ENCODE peak calls at places on chromosomes 4 and X, in four cellular contexts. D is HepG2, M is K562, P is GM12878. C is an unnamed sample.

GRCh38 chrX:141467442-141467841 is 117.1 kb downstream of the SPANXA1 start:
- DNase-seq in D (no peak), M (peak; percentile 4), P (no peak), C (peak; percentile 1)

GRCh38 chr4:68461790-68462189 is 14.5 kb downstream of the TMPRSS11E start:
- DNase-seq in M (no peak), D (no peak), P (no peak), C (no peak)

GRCh38 chr4:143355540-143356217 is 19.0 kb downstream of the GAB1 start:
- DNase-seq in D (no peak), P (no peak), M (no peak), C (no peak)

GRCh38 chr4:108337923-108338322 is 169.2 kb upstream of the LEF1 start:
- DNase-seq in P (no peak), D (peak; percentile 1), M (no peak), C (peak; percentile 8)

GRCh38 chrX:10450229-10450958 is 170.0 kb downstream of the MID1 start:
- DNase-seq in M (no peak), D (no peak), P (no peak), C (no peak)

GRCh38 chr4:147586032-147586431 is 31.2 kb upstream of the TMEM184C start:
- DNase-seq in M (no peak), D (no peak), P (no peak), C (no peak)

GRCh38 chrX:133350751-133351150 is 64.5 kb downstream of the GPC4 start:
- DNase-seq in P (no peak), D (no peak), M (no peak), C (no peak)

GRCh38 chr4:3681191-3681590 is 85.0 kb upstream of the ADRA2C start:
- DNase-seq in M (no peak), D (no peak), P (no peak), C (no peak)

GRCh38 chrX:37378399-37378798 is 29.2 kb downstream of the PRRG1 start:
- DNase-seq in M (no peak), D (no peak), P (no peak), C (no peak)

DNA sequence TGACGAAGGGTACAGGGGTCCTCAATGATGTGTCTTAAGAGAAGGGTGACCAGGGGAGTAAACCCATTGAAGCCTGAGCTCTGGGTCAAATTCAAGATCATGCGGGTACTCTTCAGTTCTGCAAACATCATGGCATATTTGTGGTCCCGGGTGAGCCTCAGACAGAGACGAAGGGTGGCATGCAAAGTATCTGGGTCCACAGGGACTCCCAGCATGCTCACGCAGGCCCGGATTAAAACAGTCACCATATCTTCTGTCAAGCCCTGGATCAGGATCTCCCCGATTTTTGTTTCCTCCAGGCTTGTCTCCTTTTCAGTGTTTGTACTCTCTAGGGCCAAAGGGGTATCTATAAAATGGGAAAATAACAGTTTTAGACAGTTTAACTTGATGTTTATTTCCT is 102.9 kb downstream of the HUWE1 start:
- DNase-seq in D (no peak), M (no peak), P (no peak), C (no peak)
- TF ChIP-seq EP300 in D (no peak), M (no peak), P (no peak), C (no peak)

GRCh38 chr4:37268311-37268710 is 23.8 kb downstream of the NWD2 start:
- DNase-seq in M (no peak), P (no peak), D (no peak), C (no peak)
- TF ChIP-seq REST in M (no peak), P (peak; percentile 67), D (peak; percentile 90), C (peak; percentile 87)

DNA sequence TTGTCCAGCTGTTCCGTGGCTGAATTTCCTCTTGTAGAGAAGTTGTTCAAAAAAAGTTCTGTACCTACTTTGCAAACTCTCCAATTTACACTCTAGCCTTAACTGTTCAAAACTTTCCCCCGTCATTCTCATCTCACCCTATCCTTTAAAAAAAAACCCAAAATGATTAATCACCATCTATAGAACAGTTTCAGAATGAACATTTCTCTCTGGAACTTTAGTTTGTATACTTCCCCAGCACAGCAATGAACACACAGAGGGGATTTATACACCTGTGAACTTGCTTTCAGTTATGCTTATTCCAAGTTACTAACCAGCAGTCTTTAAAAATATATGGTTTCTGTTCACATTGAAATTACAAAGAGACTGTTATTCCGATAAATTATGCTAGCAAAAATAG is 1.2 kb downstream of the GEMIN8 start:
- DNase-seq in P (peak; percentile 24), D (no peak), M (no peak), C (no peak)
- TF ChIP-seq NFIC in P (no peak), D (no peak), M (no peak), C (no peak)

GRCh38 chr4:150078041-150078995 is at the start of gene DCLK2:
- DNase-seq in M (peak; percentile 22), P (no peak), D (no peak), C (peak; percentile 95)
- TF ChIP-seq EP300 in M (no peak), P (no peak), D (no peak), C (peak; percentile 6)

GRCh38 chr4:95367824-95368223 is 180.9 kb downstream of the UNC5C start:
- DNase-seq in P (no peak), D (no peak), M (no peak), C (peak; percentile 9)
- TF ChIP-seq REST in P (no peak), D (no peak), M (no peak), C (no peak)

DNA sequence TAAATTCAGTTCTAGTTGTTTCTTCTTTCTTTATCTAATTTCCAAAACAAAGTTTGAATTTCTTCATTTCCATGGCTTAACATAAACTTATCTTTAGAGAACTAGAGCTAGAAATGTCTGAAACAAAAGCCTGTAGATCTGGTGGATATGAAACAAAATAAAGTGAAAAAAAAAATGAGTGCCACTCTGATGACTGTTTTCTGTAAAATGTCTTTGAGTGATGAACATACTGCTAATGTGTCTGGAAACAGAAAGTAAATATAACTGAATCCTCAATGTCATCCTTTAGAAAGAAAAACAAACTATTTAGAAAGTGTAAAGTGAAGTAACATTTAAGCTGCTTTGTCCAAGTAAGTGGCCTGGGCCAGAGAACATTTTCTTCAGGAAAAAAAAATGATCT is 809.2 kb downstream of the FAT4 start:
- DNase-seq in D (no peak), M (no peak), P (no peak), C (no peak)
- TF ChIP-seq NFIC in D (no peak), M (no peak), P (no peak), C (no peak)

DNA sequence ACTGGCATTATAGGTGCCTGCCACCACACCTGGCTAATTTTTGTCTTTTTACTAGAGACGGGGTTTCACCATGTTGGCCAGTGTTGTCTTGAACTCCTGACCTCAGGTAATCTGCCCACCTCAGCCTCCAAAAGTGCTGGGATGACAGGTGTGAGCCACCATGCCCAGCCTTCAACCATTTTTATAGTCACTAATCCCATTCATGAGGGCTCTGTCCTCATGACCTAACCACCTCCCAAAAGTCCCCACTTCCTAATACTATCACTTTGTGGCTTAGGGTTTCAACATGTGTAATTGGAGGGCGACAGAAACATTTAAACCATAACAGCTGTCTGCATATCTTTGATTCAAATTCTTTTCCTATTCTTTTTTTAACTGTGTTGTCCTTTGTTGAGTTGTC is 229.6 kb upstream of the AGA start:
- DNase-seq in P (no peak), M (no peak), D (no peak), C (no peak)
- TF ChIP-seq EP300 in P (no peak), M (no peak), D (no peak), C (no peak)

GRCh38 chr4:136687118-136687517 is 845.2 kb downstream of the PCDH18 start:
- DNase-seq in D (peak; percentile 2), P (no peak), M (no peak), C (no peak)

GRCh38 chr4:136691607-136692006 is 840.7 kb downstream of the PCDH18 start:
- DNase-seq in P (no peak), D (no peak), M (no peak), C (no peak)

GRCh38 chr4:136687596-136687995 is 844.7 kb downstream of the PCDH18 start:
- DNase-seq in M (no peak), P (no peak), D (no peak), C (no peak)

GRCh38 chr4:136690363-136690762 is 841.9 kb downstream of the PCDH18 start:
- DNase-seq in D (no peak), M (no peak), P (no peak), C (no peak)
- TF ChIP-seq REST in D (no peak), M (no peak), P (no peak), C (no peak)

DNA sequence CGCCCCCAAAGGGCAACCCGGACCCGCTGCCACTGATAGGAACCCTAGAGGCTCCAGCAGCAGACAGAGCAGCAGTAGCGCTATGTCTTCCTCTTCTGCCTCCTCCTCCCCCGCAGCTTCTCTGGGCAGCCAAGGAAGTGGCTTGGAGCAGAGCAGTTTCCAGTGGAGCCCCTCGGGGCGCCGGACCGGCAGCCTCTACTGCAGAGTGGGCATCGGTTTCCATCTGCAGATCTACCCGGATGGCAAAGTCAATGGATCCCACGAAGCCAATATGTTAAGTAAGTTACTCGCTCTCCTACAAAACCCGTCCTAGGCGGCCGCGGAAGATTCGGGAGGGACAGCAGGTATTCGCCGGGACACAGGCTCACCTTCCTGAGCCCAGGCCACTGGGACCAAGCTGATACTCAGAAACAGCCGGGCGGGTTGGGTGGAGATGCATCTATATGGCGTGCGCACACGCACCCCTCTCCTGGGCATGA is 477 bp downstream of the FGF5 start:
- DNase-seq in D (no peak), P (no peak), M (peak; percentile 34), C (peak; percentile 59)
- TF ChIP-seq NFIC in D (no peak), P (no peak), M (no peak), C (no peak)

GRCh38 chr4:38591617-38592337 is 72.2 kb upstream of the KLF3 start:
- DNase-seq in P (no peak), D (no peak), M (no peak), C (no peak)
- TF ChIP-seq EP300 in P (no peak), D (no peak), M (no peak), C (no peak)

C was measured in SK-N-SH.